ENCODE peak calls at places on chromosomes 13 and 19, in five cellular contexts. S is stimulated activated CD4-positive, alpha-beta T cell treated with anti-CD3 and anti-CD28 coated beads, TNF-alpha, amount 100 ng/mL, for 48 hours; T is skeletal muscle cell; E is EL; Z is effector CD8-positive, alpha-beta T cell. X is an unnamed sample.

GRCh38 chr19:10293637-10294367 is 4.0 kb downstream of the ICAM5 start:
- DNase-seq in S (no peak), T (no peak), E (no peak), Z (no peak), X (no peak)

GRCh38 chr19:13463296-13463695 is 43.0 kb downstream of the CACNA1A start:
- DNase-seq in S (no peak), T (no peak), E (peak), Z (no peak), X (no peak)

GRCh38 chr13:95559100-95559499 is 6.6 kb downstream of the CLDN10 start:
- DNase-seq in S (no peak), T (no peak), E (no peak), Z (no peak), X (no peak)

GRCh38 chr13:58191754-58192153 is 560.2 kb downstream of the PCDH17 start:
- DNase-seq in S (no peak), T (no peak), E (no peak), Z (no peak), X (no peak)

GRCh38 chr19:44927746-44928145 is 13.3 kb downstream of the APOC1 start:
- DNase-seq in S (no peak), T (peak), E (peak), Z (no peak), X (no peak)

GRCh38 chr13:77902319-77902963 is 16.2 kb downstream of the EDNRB start:
- DNase-seq in S (no peak), T (no peak), E (no peak), Z (no peak), X (no peak)

GRCh38 chr19:46299004-46299509 is 2.2 kb downstream of the HIF3A start:
- DNase-seq in S (no peak), T (peak), E (peak), Z (no peak), X (peak)

GRCh38 chr19:13001502-13002388 is 6.5 kb downstream of the NFIX start:
- DNase-seq in S (no peak), T (no peak), E (no peak), Z (no peak), X (no peak)

GRCh38 chr13:113369189-113369588 is 5.3 kb upstream of the GRTP1 start:
- DNase-seq in S (no peak), T (no peak), E (no peak), Z (no peak), X (no peak)

GRCh38 chr19:11138659-11139526 is 16.7 kb downstream of the SPC24 start:
- DNase-seq in S (no peak), T (peak), E (peak), Z (no peak), X (no peak)

GRCh38 chr19:3699071-3699740 is 1.1 kb downstream of the PIP5K1C start:
- DNase-seq in S (no peak), T (no peak), E (peak), Z (peak), X (no peak)

GRCh38 chr13:39493966-39494365 is 109.0 kb downstream of the LHFPL6 start:
- DNase-seq in S (no peak), T (no peak), E (no peak), Z (no peak), X (no peak)

GRCh38 chr13:110813646-110814624 is 100.4 kb downstream of the ING1 start:
- DNase-seq in S (no peak), T (no peak), E (no peak), Z (no peak), X (no peak)

GRCh38 chr13:100235311-100235901 is 146.5 kb downstream of the PCCA start:
- DNase-seq in S (no peak), T (peak), E (peak), Z (no peak), X (no peak)

GRCh38 chr19:28582807-28583206 is 630.1 kb downstream of the UQCRFS1 start:
- DNase-seq in S (no peak), T (no peak), E (no peak), Z (no peak), X (no peak)

GRCh38 chr19:38617764-38618589 is at the start of gene MAP4K1:
- DNase-seq in S (peak), T (no peak), E (no peak), Z (peak), X (no peak)

GRCh38 chr19:39136225-39136940 is 10.8 kb downstream of the PAK4 start:
- DNase-seq in S (no peak), T (no peak), E (no peak), Z (no peak), X (no peak)

GRCh38 chr19:32676186-32676894 is 692 bp downstream of the RGS9BP start:
- DNase-seq in S (no peak), T (no peak), E (peak), Z (no peak), X (no peak)

GRCh38 chr19:13987101-13987890 is 18.8 kb downstream of the RFX1 start:
- DNase-seq in S (no peak), T (no peak), E (no peak), Z (no peak), X (no peak)

GRCh38 chr19:40304306-40304705 is 19.2 kb upstream of the AKT2 start:
- DNase-seq in S (no peak), T (no peak), E (no peak), Z (no peak), X (no peak)

GRCh38 chr13:68190826-68191225 is 960.7 kb upstream of the PCDH9 start:
- DNase-seq in S (no peak), T (peak), E (no peak), Z (no peak), X (no peak)

GRCh38 chr13:102141625-102142472 is 260.0 kb downstream of the FGF14 start:
- DNase-seq in S (no peak), T (no peak), E (peak), Z (no peak), X (no peak)